ENCODE peak calls at places on chromosomes 2 and 18, in four cellular contexts. One of them, this sample, is unnamed.

GRCh38 chr2:86519349-86519748 is 43.9 kb downstream of the CHMP3 start:
- DNase-seq in GM12878: no peak
- DNase-seq in K562: no peak
- DNase-seq in H1: no peak
- DNase-seq in this sample: no peak

GRCh38 chr2:45119038-45119437 is 109.8 kb upstream of the SIX2 start:
- DNase-seq in GM12878: no peak
- DNase-seq in K562: no peak
- DNase-seq in H1: no peak
- DNase-seq in this sample: no peak

GRCh38 chr2:120961396-120961795 is 225.7 kb downstream of the GLI2 start:
- DNase-seq in GM12878: no peak
- DNase-seq in K562: no peak
- DNase-seq in H1: no peak
- DNase-seq in this sample: no peak

GRCh38 chr2:158963036-158963435 is 5.4 kb upstream of the TANC1 start:
- DNase-seq in GM12878: no peak
- DNase-seq in K562: no peak
- DNase-seq in H1: no peak
- DNase-seq in this sample: no peak

GRCh38 chr2:55148269-55148668 is 83.8 kb downstream of the CLHC1 start:
- DNase-seq in GM12878: no peak
- DNase-seq in K562: no peak
- DNase-seq in H1: no peak
- DNase-seq in this sample: no peak

GRCh38 chr18:44819944-44820510 is 139.3 kb downstream of the SETBP1 start:
- DNase-seq in GM12878: no peak
- DNase-seq in K562: no peak
- DNase-seq in H1: no peak
- DNase-seq in this sample: no peak

GRCh38 chr2:64202206-64202864 is 58.1 kb upstream of the PELI1 start:
- DNase-seq in GM12878: peak
- DNase-seq in K562: no peak
- DNase-seq in H1: no peak
- DNase-seq in this sample: no peak

GRCh38 chr2:33443272-33443829 is 33.1 kb upstream of the RASGRP3 start:
- DNase-seq in GM12878: no peak
- DNase-seq in K562: no peak
- DNase-seq in H1: no peak
- DNase-seq in this sample: no peak

GRCh38 chr2:195871326-195871725 is 197.3 kb downstream of the DNAH7 start:
- DNase-seq in GM12878: no peak
- DNase-seq in K562: no peak
- DNase-seq in H1: no peak
- DNase-seq in this sample: no peak

GRCh38 chr2:211085056-211085680 is 528.8 kb downstream of the CPS1 start:
- DNase-seq in GM12878: no peak
- DNase-seq in K562: peak
- DNase-seq in H1: no peak
- DNase-seq in this sample: peak

GRCh38 chr2:95382128-95382645 is 20.3 kb upstream of the FAHD2A start:
- DNase-seq in GM12878: no peak
- DNase-seq in K562: no peak
- DNase-seq in H1: no peak
- DNase-seq in this sample: no peak

GRCh38 chr2:103739216-103739615 is 977.4 kb downstream of the TMEM182 start:
- DNase-seq in GM12878: no peak
- DNase-seq in K562: no peak
- DNase-seq in H1: no peak
- DNase-seq in this sample: no peak

GRCh38 chr2:75324141-75324540 is 124.8 kb upstream of the TACR1 start:
- DNase-seq in GM12878: no peak
- DNase-seq in K562: no peak
- DNase-seq in H1: no peak
- DNase-seq in this sample: no peak

DNA sequence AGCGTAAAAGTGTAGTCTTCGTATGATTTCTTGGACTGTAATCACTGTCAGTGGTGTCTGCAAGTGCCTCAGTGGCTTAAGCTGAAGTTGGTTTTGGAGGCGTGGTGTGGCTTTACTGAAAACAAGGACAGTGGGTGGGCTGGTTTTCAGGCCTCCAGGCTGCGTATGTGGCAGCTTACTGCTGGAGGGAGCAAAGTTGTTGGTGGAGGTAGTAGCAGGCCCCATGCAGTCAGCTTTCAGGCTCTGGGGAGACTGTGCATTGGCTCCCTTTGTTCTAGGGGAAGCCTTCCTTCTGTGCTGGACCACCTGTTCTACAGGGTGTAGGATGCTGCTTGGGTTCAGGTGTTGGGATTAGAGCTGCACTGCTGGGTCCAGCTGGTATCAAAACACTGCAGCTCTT is 91.6 kb downstream of the NCK2 start:
- DNase-seq in GM12878: no peak
- DNase-seq in K562: no peak
- DNase-seq in H1: no peak
- DNase-seq in this sample: no peak
- TF ChIP-seq NRF1 in GM12878: no peak
- TF ChIP-seq NRF1 in K562: no peak
- TF ChIP-seq NRF1 in H1: no peak
- TF ChIP-seq NRF1 in this sample: no peak

DNA sequence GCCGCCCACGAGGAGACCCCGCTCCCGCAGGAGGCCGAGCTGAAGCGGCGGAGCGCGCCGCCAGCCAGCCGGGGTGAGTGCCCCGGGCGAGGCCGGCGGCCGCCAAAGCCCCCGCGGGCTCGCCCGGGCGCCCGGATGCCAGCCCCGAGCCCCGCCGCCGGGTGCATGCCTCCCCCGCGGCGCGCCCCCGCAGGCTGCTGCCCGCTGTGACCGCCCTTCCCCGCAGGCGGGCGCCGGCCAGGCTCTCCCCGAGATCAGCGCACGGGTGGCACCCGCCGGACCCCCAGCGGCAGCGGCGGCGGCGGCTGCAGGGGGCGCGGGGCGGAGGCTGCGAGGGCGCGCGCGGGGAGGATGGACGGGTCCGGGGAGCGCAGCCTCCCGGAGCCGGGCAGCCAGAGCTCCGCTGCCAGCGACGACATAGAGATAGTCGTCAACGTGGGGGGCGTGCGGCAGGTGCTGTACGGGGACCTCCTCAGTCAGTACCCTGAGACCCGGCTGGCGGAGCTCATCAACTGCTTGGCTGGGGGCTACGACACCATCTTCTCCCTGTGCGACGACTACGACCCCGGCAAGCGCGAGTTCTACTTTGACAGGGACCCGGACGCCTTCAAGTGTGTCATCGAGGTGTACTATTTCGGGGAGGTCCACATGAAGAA is 470 bp downstream of the KCNF1 start:
- DNase-seq in GM12878: no peak
- DNase-seq in K562: no peak
- DNase-seq in H1: no peak
- DNase-seq in this sample: peak
- TF ChIP-seq NRF1 in GM12878: no peak
- TF ChIP-seq NRF1 in K562: no peak
- TF ChIP-seq NRF1 in H1: no peak
- TF ChIP-seq NRF1 in this sample: no peak

GRCh38 chr2:216057688-216058193 is 23.9 kb downstream of the PECR start:
- DNase-seq in GM12878: peak
- DNase-seq in K562: no peak
- DNase-seq in H1: no peak
- DNase-seq in this sample: no peak
- TF ChIP-seq NRF1 in GM12878: no peak
- TF ChIP-seq NRF1 in K562: no peak
- TF ChIP-seq NRF1 in H1: no peak
- TF ChIP-seq NRF1 in this sample: no peak

GRCh38 chr2:201471732-201472395 is 20.3 kb downstream of the STRADB start:
- DNase-seq in GM12878: no peak
- DNase-seq in K562: no peak
- DNase-seq in H1: no peak
- DNase-seq in this sample: no peak
- TF ChIP-seq NRF1 in GM12878: no peak
- TF ChIP-seq NRF1 in K562: no peak
- TF ChIP-seq NRF1 in H1: no peak
- TF ChIP-seq NRF1 in this sample: no peak

DNA sequence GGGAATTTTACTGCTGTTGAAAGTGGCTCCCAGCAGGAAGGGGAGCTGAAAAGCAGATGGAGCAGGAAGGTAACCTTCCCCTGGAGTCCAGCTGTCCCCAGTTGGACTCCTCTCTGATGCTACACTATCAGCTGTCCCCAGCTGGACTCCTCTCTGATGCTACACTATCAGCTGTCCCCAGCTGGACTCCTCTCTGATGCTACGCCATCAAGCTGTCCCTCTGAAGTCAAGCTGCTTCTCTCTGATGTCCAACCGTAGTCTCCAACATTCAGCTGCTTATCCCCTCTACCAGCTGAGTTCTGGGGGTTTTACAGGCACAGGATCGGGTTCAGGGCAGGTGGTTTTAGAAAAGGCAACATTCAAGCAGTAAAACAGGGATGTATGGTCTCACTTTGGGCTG is 19.8 kb upstream of the SUCLG1 start:
- DNase-seq in GM12878: no peak
- DNase-seq in K562: peak
- DNase-seq in H1: no peak
- DNase-seq in this sample: no peak
- TF ChIP-seq NRF1 in GM12878: no peak
- TF ChIP-seq NRF1 in K562: no peak
- TF ChIP-seq NRF1 in H1: no peak
- TF ChIP-seq NRF1 in this sample: no peak

GRCh38 chr2:26571316-26571715 is 69.8 kb downstream of the CIB4 start:
- DNase-seq in GM12878: no peak
- DNase-seq in K562: no peak
- DNase-seq in H1: no peak
- DNase-seq in this sample: no peak
- TF ChIP-seq NRF1 in GM12878: no peak
- TF ChIP-seq NRF1 in K562: no peak
- TF ChIP-seq NRF1 in H1: no peak
- TF ChIP-seq NRF1 in this sample: no peak

GRCh38 chr2:25673170-25674002 is at the start of gene DTNB:
- DNase-seq in GM12878: no peak
- DNase-seq in K562: peak
- DNase-seq in H1: no peak
- DNase-seq in this sample: peak
- TF ChIP-seq NRF1 in GM12878: no peak
- TF ChIP-seq NRF1 in K562: no peak
- TF ChIP-seq NRF1 in H1: no peak
- TF ChIP-seq NRF1 in this sample: peak

DNA sequence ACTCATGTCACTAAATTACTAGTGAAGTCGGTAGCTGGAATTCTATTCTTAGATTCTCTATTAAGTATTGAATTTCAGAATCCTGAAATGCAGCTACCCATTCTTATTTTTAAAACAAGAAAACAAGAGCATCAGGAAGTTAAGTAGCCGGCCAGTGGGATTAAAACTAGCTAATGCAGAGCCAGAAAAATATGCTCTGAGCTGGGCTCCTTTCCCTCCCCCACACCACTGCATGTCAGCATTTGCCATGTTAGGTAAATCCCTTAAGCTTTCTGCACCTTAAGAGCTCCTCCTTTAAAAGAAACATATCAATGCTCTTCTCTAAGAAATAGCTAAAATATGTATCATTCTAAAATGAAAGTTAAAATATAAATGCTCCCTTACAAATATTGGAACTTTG is 72.2 kb upstream of the MFF start:
- DNase-seq in GM12878: no peak
- DNase-seq in K562: no peak
- DNase-seq in H1: no peak
- DNase-seq in this sample: no peak
- TF ChIP-seq NRF1 in GM12878: no peak
- TF ChIP-seq NRF1 in K562: no peak
- TF ChIP-seq NRF1 in H1: no peak
- TF ChIP-seq NRF1 in this sample: no peak

This sample was measured in SK-N-SH.